ENCODE peak calls at places on chromosomes 16 and 17, in four cellular contexts. T is tibial artery, U is left ventricle myocardium inferior, A is right atrium auricular region. G is an unnamed sample.
A peak's percentile ranks its signal among the peaks of the same experiment; 100 is the strongest.

GRCh38 chr16:27961296-27961620 is 102.3 kb downstream of the GSG1L start:
- DNase-seq in U (no peak), T (no peak), A (no peak), G (no peak)

GRCh38 chr16:28183930-28184329 is 27.8 kb downstream of the XPO6 start:
- DNase-seq in T (no peak), A (no peak), U (no peak), G (no peak)

GRCh38 chr17:56933151-56933745 is 19.4 kb upstream of the TRIM25 start:
- DNase-seq in U (no peak), A (no peak), T (no peak), G (no peak)

GRCh38 chr16:13316008-13316407 is 414.6 kb downstream of the SHISA9 start:
- DNase-seq in U (no peak), T (no peak), A (no peak), G (no peak)

GRCh38 chr17:27975146-27976011 is 67.1 kb upstream of the NLK start:
- DNase-seq in A (no peak), U (no peak), T (no peak), G (no peak)

GRCh38 chr17:17538417-17539391 is 42.5 kb upstream of the RASD1 start:
- DNase-seq in A (no peak), U (no peak), T (no peak), G (no peak)

GRCh38 chr17:59165933-59166342 is 10.4 kb downstream of the PRR11 start:
- DNase-seq in T (no peak), A (no peak), U (no peak), G (no peak)

GRCh38 chr16:54466233-54466632 is 179.6 kb upstream of the IRX3 start:
- DNase-seq in U (no peak), A (no peak), T (no peak), G (no peak)

GRCh38 chr16:67661101-67661661 is 421 bp downstream of the PARD6A start:
- DNase-seq in A (no peak), T (no peak), U (no peak), G (peak; percentile 83)

GRCh38 chr16:79740153-79740720 is 139.7 kb upstream of the MAF start:
- DNase-seq in A (no peak), T (no peak), U (no peak), G (no peak)

GRCh38 chr17:7079581-7080444 is at the start of gene CLEC10A:
- DNase-seq in T (peak; percentile 59), U (no peak), A (no peak), G (no peak)

GRCh38 chr16:19517424-19518089 is 4.3 kb downstream of the GDE1 start:
- DNase-seq in T (no peak), A (no peak), U (no peak), G (no peak)

GRCh38 chr16:3954411-3954921 is 74.0 kb upstream of the CREBBP start:
- DNase-seq in U (no peak), A (no peak), T (no peak), G (peak; percentile 61)

GRCh38 chr16:90020838-90021382 is 1.7 kb upstream of the DBNDD1 start:
- DNase-seq in T (no peak), U (no peak), A (no peak), G (no peak)

GRCh38 chr17:2892305-2892971 is 96.2 kb downstream of the RAP1GAP2 start:
- DNase-seq in T (no peak), U (no peak), A (no peak), G (no peak)

GRCh38 chr16:87062569-87063442 is 254.4 kb downstream of the C16orf95 start:
- DNase-seq in T (peak; percentile 89), U (peak; percentile 74), A (peak; percentile 71), G (peak; percentile 83)

GRCh38 chr17:9671559-9671958 is 26.2 kb downstream of the USP43 start:
- DNase-seq in T (no peak), U (no peak), A (no peak), G (no peak)

GRCh38 chr17:62911106-62911505 is 54.9 kb upstream of the TANC2 start:
- DNase-seq in A (peak; percentile 11), U (no peak), T (no peak), G (no peak)

GRCh38 chr16:3668626-3669025 is 14.1 kb downstream of the DNASE1 start:
- DNase-seq in T (no peak), U (no peak), A (no peak), G (peak; percentile 46)

GRCh38 chr16:69709456-69710084 is 16.8 kb downstream of the NQO1 start:
- DNase-seq in T (peak; percentile 42), A (no peak), U (no peak), G (no peak)

GRCh38 chr17:50640701-50641338 is 6.1 kb downstream of the ABCC3 start:
- DNase-seq in U (no peak), A (no peak), T (no peak), G (peak; percentile 80)

GRCh38 chr17:28705074-28705659 is 6.5 kb downstream of the PROCA1 start:
- DNase-seq in T (no peak), A (no peak), U (no peak), G (no peak)

GRCh38 chr17:63929860-63930766 is 2.0 kb downstream of the CD79B start:
- DNase-seq in A (no peak), U (no peak), T (no peak), G (peak; percentile 71)

GRCh38 chr17:81825841-81826471 is 7.1 kb downstream of the MCRIP1 start:
- DNase-seq in U (no peak), T (no peak), A (no peak), G (no peak)
- TF ChIP-seq CTCF in U (no peak), T (no peak), A (no peak), G (no peak)

GRCh38 chr16:2158262-2158638 is 2.7 kb downstream of the TRAF7 start:
- DNase-seq in A (no peak), U (no peak), T (no peak), G (no peak)
- H3K27ac ChIP-seq in A (no peak overlapping the region), U (no peak overlapping the region), T (peak overlapping the region; percentile 84), G (no peak overlapping the region)

GRCh38 chr17:72662827-72663190 is 429.7 kb downstream of the SLC39A11 start:
- DNase-seq in U (no peak), A (no peak), T (no peak), G (no peak)

GRCh38 chr17:72661945-72662826 is 430.3 kb downstream of the SLC39A11 start:
- DNase-seq in T (no peak), U (no peak), A (no peak), G (no peak)

GRCh38 chr17:72659811-72660210 is 432.7 kb downstream of the SLC39A11 start:
- DNase-seq in A (no peak), T (no peak), U (no peak), G (no peak)

GRCh38 chr17:72660274-72661092 is 432.0 kb downstream of the SLC39A11 start:
- DNase-seq in U (no peak), T (no peak), A (no peak), G (no peak)

DNA sequence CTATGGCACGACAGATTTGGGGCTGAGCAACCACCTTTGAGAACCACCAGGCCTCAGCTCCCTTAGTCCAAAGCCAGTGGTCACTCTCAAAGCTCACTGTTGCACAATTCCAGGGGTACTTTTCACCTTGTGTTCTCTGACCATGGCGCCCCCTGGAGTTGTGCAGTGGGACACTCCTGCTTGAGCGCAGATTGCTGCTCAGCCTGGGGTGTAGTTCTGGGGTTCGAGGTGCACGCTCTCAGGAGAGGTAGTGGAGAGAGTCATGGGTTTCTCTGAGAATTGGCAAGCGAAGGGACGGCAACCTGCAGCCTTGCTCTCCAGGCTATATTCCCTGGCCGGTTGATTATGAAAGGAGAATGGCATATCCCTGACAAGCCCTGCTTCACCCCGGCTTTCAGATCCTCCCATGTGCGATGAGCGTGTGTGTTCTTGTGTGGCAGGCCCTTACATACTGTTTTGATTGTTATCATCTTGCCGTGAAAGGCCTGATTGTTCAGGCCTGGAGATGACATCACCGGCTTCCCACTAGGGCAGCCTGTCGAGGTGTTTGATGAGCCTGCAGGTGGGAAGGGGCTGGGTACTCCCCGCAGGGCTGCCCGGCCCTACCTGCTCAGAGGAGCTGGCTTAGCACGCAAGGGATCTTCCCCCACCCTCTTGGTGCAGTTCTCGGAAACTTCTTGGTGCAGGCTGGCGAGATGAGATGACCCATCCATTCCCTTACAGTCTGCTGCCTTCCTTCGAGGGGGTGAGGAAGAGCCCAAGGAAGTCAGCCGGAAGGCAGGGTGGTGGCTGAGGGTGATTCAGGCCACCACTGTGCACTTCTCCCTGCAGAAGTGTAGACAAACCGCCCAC is 431.2 kb downstream of the SLC39A11 start:
- DNase-seq in T (no peak), A (no peak), U (no peak), G (no peak)
- TF ChIP-seq CTCF in T (no peak), A (no peak), U (no peak), G (no peak)

GRCh38 chr17:19002805-19003542 is 1.6 kb downstream of the FAM83G start:
- DNase-seq in T (no peak), A (no peak), U (no peak), G (no peak)
- H3K27ac ChIP-seq in T (peak overlapping the region; percentile 87), A (peak overlapping the region; percentile 84), U (no peak overlapping the region), G (no peak overlapping the region)

DNA sequence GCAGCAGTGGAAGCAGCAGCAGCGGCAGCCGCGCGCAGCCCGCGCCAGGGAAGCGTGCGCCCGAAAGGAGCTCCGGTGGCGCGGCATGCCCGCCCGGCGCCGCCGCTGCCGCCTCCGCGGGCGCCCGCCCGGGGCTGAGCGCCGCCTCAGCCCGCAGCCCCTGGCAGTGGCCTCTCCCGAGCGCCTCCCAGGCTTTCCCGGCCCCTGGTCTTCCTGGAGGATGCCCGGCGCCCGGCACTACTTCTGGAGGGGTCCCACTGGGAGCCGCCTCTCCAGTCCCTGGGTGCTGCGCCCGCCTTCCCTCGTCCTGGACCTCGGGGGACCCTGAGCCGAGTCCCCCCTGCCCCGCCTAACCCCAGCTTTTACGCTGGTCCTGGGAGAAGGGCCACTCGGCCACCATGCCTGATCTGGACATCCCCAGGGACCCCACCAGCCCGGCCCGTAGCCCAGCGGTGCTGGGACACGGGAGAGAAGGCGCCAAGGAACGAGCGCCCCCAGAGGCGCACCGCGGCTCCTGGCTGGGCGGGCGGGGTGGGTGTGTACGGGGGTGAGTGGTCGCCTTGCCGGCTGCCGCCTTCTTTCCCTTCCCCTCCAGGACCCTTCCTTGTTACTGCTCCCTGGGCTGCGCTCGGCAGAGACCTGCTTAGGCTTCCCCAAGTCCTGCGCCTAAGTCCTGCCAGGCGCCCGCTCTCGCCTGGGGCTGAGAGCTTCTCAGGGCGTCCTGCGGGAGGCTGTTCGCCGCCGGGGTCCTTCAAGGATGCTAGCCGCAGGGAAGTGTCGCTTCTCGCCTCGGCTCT is 713 bp downstream of the ASIC2 start:
- DNase-seq in A (no peak), U (no peak), T (no peak), G (peak; percentile 67)
- TF ChIP-seq CTCF in A (peak; percentile 43), U (peak; percentile 29), T (no peak), G (no peak)

DNA sequence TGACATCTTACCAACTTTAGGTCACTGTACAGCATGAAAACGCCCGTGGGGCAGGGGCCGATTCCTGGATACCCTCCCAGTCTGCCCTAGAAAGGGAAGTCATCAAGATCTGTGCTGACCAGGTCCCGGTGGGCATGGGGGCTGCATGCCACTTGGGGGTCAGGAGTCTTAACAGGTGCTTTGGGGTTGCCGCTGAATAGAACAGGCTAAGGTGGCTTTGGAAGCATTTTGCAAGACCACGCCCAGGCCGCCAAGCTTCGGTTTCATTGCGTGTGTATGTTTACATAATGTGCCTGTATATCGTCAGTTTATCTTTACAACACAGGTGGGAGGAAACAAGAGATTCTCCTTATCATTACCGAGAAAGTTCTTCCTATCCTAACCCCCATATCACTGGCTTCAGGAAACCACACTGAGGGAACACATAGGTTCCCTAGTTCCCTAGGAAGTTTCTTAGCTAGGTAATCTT is 13.3 kb upstream of the USP36 start:
- DNase-seq in U (no peak), A (no peak), T (no peak), G (no peak)
- H3K27ac ChIP-seq in U (no peak overlapping the region), A (no peak overlapping the region), T (no peak overlapping the region), G (no peak overlapping the region)

GRCh38 chr17:43645765-43646481 is 15.8 kb downstream of the MEOX1 start:
- DNase-seq in T (peak; percentile 82), U (peak; percentile 80), A (peak; percentile 88), G (peak; percentile 89)
- TF ChIP-seq CTCF in T (no peak), U (no peak), A (no peak), G (no peak)

G was measured in kidney.